ENCODE peak calls at places on chromosomes 12 and 14, in nine cellular contexts. O is GM12878; G is right lobe of liver; N is CD8-positive, alpha-beta T cell; Y is cardiac fibroblast; M is upper lobe of left lung; X is fibroblast of villous mesenchyme; F is fibroblast of mammary gland; I is pancreas. C is an unnamed sample.

GRCh38 chr12:22672951-22673350 is 48.0 kb downstream of the ETNK1 start:
- DNase-seq in N (no peak), G (no peak), O (no peak), X (peak), F (peak), M (no peak), Y (peak), I (no peak), C (no peak)

GRCh38 chr12:30622509-30622908 is 73.2 kb downstream of the IPO8 start:
- DNase-seq in Y (peak), I (no peak), F (peak), M (no peak), X (peak), N (no peak), G (no peak), O (peak), C (peak)

GRCh38 chr14:103521438-103521961 is 1.1 kb downstream of the CKB start:
- DNase-seq in G (no peak), O (no peak), I (no peak), X (no peak), Y (no peak), N (no peak), F (no peak), M (no peak), C (no peak)

GRCh38 chr14:34665785-34666425 is 36.0 kb upstream of the SNX6 start:
- DNase-seq in X (peak), N (no peak), M (no peak), I (no peak), O (no peak), G (peak), Y (peak), F (peak), C (no peak)

GRCh38 chr12:8698830-8699330 is 1.1 kb downstream of the RIMKLB start:
- DNase-seq in G (no peak), O (no peak), F (peak), Y (peak), N (no peak), X (peak), I (no peak), M (no peak), C (no peak)

GRCh38 chr14:65222434-65222833 is 120.1 kb upstream of the MAX start:
- DNase-seq in M (no peak), N (peak), I (peak), F (peak), Y (peak), O (no peak), X (peak), G (peak), C (peak)

GRCh38 chr14:104743461-104744380 is 9.2 kb upstream of the SIVA1 start:
- DNase-seq in I (no peak), G (no peak), N (no peak), Y (no peak), O (no peak), M (no peak), X (no peak), F (peak), C (no peak)

GRCh38 chr12:54375258-54375579 is 9.3 kb downstream of the ZNF385A start:
- DNase-seq in X (no peak), O (no peak), Y (no peak), M (no peak), G (no peak), N (no peak), F (no peak), I (no peak), C (no peak)

GRCh38 chr12:27999521-27999920 is 27.0 kb upstream of the PTHLH start:
- DNase-seq in M (no peak), G (no peak), N (no peak), O (no peak), I (no peak), F (peak), Y (peak), X (peak), C (no peak)

GRCh38 chr12:40336573-40337199 is 111.9 kb downstream of the LRRK2 start:
- DNase-seq in Y (peak), F (peak), M (no peak), I (no peak), N (no peak), X (peak), G (no peak), O (no peak), C (peak)

GRCh38 chr12:102197789-102198188 is at the start of gene PMCH:
- DNase-seq in N (no peak), M (no peak), O (peak), Y (peak), I (no peak), X (peak), F (peak), G (no peak), C (peak)

GRCh38 chr14:92560106-92560865 is 46.7 kb downstream of the RIN3 start:
- DNase-seq in O (no peak), M (no peak), G (no peak), I (no peak), Y (no peak), F (no peak), X (no peak), N (peak), C (no peak)

GRCh38 chr12:88188180-88188579 is 46.1 kb downstream of the TMTC3 start:
- DNase-seq in O (no peak), X (no peak), Y (peak), I (no peak), F (no peak), M (no peak), N (no peak), G (no peak), C (no peak)

GRCh38 chr14:95733212-95733611 is 19.3 kb upstream of the TCL1A start:
- DNase-seq in Y (no peak), G (no peak), F (no peak), X (no peak), O (no peak), M (no peak), N (no peak), I (no peak), C (no peak)

GRCh38 chr12:95458761-95459160 is 15.2 kb upstream of the METAP2 start:
- DNase-seq in F (no peak), G (no peak), I (no peak), N (no peak), Y (no peak), M (no peak), X (no peak), O (no peak), C (no peak)

GRCh38 chr14:55572578-55572977 is 7.4 kb upstream of the KTN1 start:
- DNase-seq in Y (no peak), F (no peak), I (peak), M (no peak), X (no peak), G (no peak), O (no peak), N (no peak), C (no peak)

GRCh38 chr14:69713976-69714716 is 52.8 kb upstream of the SRSF5 start:
- DNase-seq in M (no peak), N (no peak), F (no peak), X (no peak), I (no peak), O (no peak), Y (no peak), G (no peak), C (no peak)

GRCh38 chr14:69711471-69712216 is 55.3 kb upstream of the SRSF5 start:
- DNase-seq in O (no peak), M (peak), Y (no peak), F (no peak), G (no peak), N (no peak), I (no peak), X (no peak), C (no peak)

GRCh38 chr14:69712217-69712565 is 54.8 kb upstream of the SRSF5 start:
- DNase-seq in X (no peak), N (no peak), O (no peak), G (no peak), Y (no peak), F (no peak), I (no peak), M (no peak), C (no peak)

GRCh38 chr14:69712637-69713088 is 54.3 kb upstream of the SRSF5 start:
- DNase-seq in X (no peak), N (no peak), G (no peak), I (peak), F (no peak), M (no peak), O (no peak), Y (no peak), C (no peak)

GRCh38 chr14:69713127-69713800 is 53.7 kb upstream of the SRSF5 start:
- DNase-seq in M (no peak), F (no peak), G (no peak), I (peak), N (no peak), X (no peak), O (no peak), Y (no peak), C (no peak)
- TF ChIP-seq CTCF in M (no peak), F (no peak), G (no peak), I (no peak), N (no peak), X (no peak), O (no peak), Y (no peak), C (no peak)

GRCh38 chr14:100158566-100159106 is 809 bp downstream of the DEGS2 start:
- DNase-seq in N (no peak), F (no peak), Y (no peak), M (no peak), X (no peak), G (no peak), I (no peak), O (no peak), C (no peak)
- H3K4me3 ChIP-seq in N (peak), F (no peak), Y (no peak), M (no peak), X (no peak), G (no peak), I (peak), O (peak), C (no peak)

GRCh38 chr12:15428632-15429031 is 106.3 kb downstream of the PTPRO start:
- DNase-seq in G (no peak), F (no peak), X (no peak), O (no peak), M (no peak), Y (no peak), I (no peak), N (no peak), C (no peak)
- TF ChIP-seq CTCF in G (no peak), F (peak), X (no peak), O (no peak), M (no peak), Y (no peak), I (no peak), N (no peak), C (no peak)

GRCh38 chr12:19542606-19543005 is 103.3 kb downstream of the AEBP2 start:
- DNase-seq in Y (no peak), O (no peak), X (no peak), G (no peak), M (no peak), I (no peak), N (no peak), F (no peak), C (no peak)

GRCh38 chr12:19544351-19544750 is 105.1 kb downstream of the AEBP2 start:
- DNase-seq in O (no peak), G (no peak), I (no peak), N (no peak), Y (no peak), M (no peak), X (no peak), F (no peak), C (no peak)

GRCh38 chr12:19546611-19547162 is 107.4 kb downstream of the AEBP2 start:
- DNase-seq in Y (peak), G (no peak), F (peak), O (no peak), X (peak), I (no peak), N (no peak), M (no peak), C (no peak)

GRCh38 chr12:19547258-19547657 is 108.0 kb downstream of the AEBP2 start:
- DNase-seq in M (no peak), X (peak), Y (peak), G (no peak), N (no peak), O (no peak), F (no peak), I (no peak), C (no peak)

DNA sequence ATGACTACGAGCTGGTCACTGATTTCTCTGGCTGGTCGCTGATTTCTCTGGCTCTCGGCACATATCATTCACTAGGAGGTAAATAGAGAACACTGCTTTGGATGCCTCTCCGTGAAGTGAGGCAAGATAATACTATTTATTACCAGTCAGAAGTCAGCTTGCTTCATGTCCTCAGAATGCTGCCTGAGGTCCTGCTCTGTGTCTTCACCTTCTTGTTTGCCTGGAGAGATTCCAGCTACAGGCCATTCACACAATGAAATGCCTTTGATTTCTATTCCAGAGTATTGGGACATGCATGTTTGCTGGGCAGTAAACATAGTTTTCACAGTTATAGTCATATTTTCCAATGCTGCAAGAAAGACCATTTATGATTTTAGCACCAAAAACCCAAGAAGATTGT is 106.7 kb downstream of the AEBP2 start:
- DNase-seq in X (peak), M (no peak), Y (peak), G (no peak), I (no peak), N (no peak), F (peak), O (no peak), C (no peak)
- H3K4me3 ChIP-seq in X (no peak), M (no peak), Y (no peak), G (no peak), I (no peak), N (no peak), F (no peak), O (no peak), C (no peak)

DNA sequence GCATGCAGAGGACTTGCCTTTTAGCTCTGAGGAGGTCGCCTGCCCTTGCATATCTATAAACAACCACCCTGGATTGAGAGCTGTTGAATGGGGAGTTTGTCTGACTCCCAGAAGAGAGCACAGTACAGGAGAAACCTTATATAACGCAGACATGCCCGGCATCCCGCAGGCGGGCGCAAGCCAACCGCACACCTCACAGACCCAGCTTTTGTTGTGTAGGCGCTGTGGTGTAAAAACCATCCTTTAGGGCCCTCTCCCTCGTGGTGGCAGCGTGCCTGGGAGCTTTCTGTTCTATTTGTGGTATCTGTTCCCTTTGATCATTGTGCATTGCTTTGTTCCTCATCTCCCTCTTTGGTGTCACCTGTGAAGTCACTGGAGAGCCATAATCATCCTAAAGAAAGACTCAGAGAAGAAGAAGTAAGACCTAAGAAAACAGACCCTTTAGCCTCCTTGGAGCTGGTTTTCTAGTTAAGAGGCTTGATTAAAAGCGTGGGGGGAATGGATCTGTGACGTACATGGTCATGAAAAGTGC is 77.7 kb downstream of the ETV6 start:
- DNase-seq in O (peak), Y (no peak), M (peak), G (no peak), I (no peak), F (no peak), N (peak), X (no peak), C (peak)
- TF ChIP-seq CTCF in O (no peak), Y (no peak), M (no peak), G (no peak), I (no peak), F (no peak), N (no peak), X (no peak), C (no peak)

DNA sequence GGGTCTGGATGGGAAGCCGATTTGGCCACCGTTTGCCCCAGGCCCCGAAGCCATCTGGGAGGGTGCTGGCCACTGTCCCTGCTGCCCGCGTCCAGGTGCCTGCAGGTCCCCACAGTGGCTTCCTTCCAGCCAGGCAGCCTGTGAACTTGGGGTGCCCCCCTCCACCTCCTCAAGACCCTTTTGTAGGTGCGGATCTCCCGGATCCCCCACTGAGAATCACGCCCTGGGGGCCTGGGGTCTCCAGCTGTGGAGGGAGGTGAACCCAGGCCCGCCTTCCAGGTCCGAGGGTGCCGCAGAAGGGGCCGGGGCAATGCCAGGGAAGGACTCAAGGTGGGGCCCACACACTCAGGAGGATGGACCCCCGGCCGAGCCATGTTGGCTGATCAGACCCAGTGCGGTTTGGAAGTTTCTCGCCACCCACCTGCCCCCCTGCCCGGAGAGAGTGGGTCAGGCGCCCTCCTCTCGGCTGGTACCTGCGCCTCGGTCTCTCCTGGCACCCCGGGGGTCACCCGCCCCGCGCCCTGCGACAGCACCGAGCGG is 1.7 kb downstream of the MMP17 start:
- DNase-seq in M (peak), O (no peak), F (no peak), X (no peak), I (no peak), N (no peak), G (peak), Y (no peak), C (no peak)
- H3K4me3 ChIP-seq in M (peak), O (no peak), F (peak), X (peak), I (peak), N (peak), G (peak), Y (peak), C (peak)

GRCh38 chr14:99479903-99480855 is 480 bp downstream of the SETD3 start:
- DNase-seq in M (peak), N (peak), G (peak), F (peak), I (peak), O (no peak), Y (peak), X (peak), C (peak)
- TF ChIP-seq CTCF in M (peak), N (no peak), G (no peak), F (peak), I (no peak), O (no peak), Y (no peak), X (no peak), C (no peak)

C was measured in GM12865.